ENCODE peak calls at places on chromosomes 4 and X, in five cellular contexts. P is GM23248, U is hepatocyte, Y is SJSA1, R is endodermal cell. O is an unnamed sample.

GRCh38 chr4:158146736-158147135 is 26.1 kb downstream of the GASK1B start:
- DNase-seq in U (no peak), R (no peak), P (no peak), Y (no peak), O (no peak)

GRCh38 chr4:189800545-189801088 is 140.1 kb upstream of the FRG1 start:
- DNase-seq in P (no peak), U (no peak), Y (no peak), R (no peak), O (no peak)

GRCh38 chrX:88613338-88613737 is 133.7 kb upstream of the CPXCR1 start:
- DNase-seq in P (peak; percentile 5), U (peak; percentile 74), Y (no peak), R (peak; percentile 57), O (no peak)

GRCh38 chrX:153556767-153557166 is 39.3 kb downstream of the ATP2B3 start:
- DNase-seq in U (no peak), R (no peak), P (no peak), Y (no peak), O (no peak)

GRCh38 chr4:150130953-150131352 is 52.7 kb downstream of the DCLK2 start:
- DNase-seq in R (no peak), U (no peak), Y (no peak), P (peak; percentile 82), O (no peak)

GRCh38 chrX:39855748-39856129 is 242.0 kb downstream of the BCOR start:
- DNase-seq in R (peak; percentile 76), U (peak; percentile 63), Y (peak; percentile 38), P (peak; percentile 62), O (no peak)

GRCh38 chr4:136706942-136707341 is 825.4 kb downstream of the PCDH18 start:
- DNase-seq in Y (no peak), U (no peak), P (no peak), R (no peak), O (no peak)

GRCh38 chr4:20217521-20217920 is 34.2 kb upstream of the SLIT2 start:
- DNase-seq in R (no peak), P (peak; percentile 40), Y (no peak), U (no peak), O (no peak)

GRCh38 chr4:185902654-185903053 is 90.7 kb upstream of the SORBS2 start:
- DNase-seq in U (no peak), P (peak; percentile 5), R (no peak), Y (no peak), O (no peak)

GRCh38 chr4:77617203-77617602 is 11.6 kb downstream of the CXCL13 start:
- DNase-seq in R (no peak), Y (no peak), P (peak; percentile 50), U (no peak), O (no peak)

GRCh38 chr4:156547439-156547838 is 424.2 kb downstream of the PDGFC start:
- DNase-seq in R (no peak), P (peak; percentile 93), Y (peak; percentile 67), U (peak; percentile 8), O (no peak)

GRCh38 chr4:8556341-8557150 is 23.6 kb upstream of the GPR78 start:
- DNase-seq in P (peak; percentile 46), R (no peak), U (no peak), Y (peak; percentile 85), O (no peak)

GRCh38 chr4:1564535-1565375 is 119.4 kb downstream of the FAM53A start:
- DNase-seq in U (no peak), Y (no peak), P (no peak), R (no peak), O (no peak)
- H3K27ac ChIP-seq in U (no peak overlapping the region), Y (no peak overlapping the region), P (no peak overlapping the region), R (no peak overlapping the region), O (no peak overlapping the region)

GRCh38 chrX:134544614-134545255 is 84.8 kb downstream of the HPRT1 start:
- DNase-seq in Y (no peak), R (peak; percentile 76), P (no peak), U (peak; percentile 32), O (no peak)

GRCh38 chrX:134545524-134545923 is 85.6 kb downstream of the HPRT1 start:
- DNase-seq in U (no peak), R (peak; percentile 60), P (no peak), Y (no peak), O (no peak)

GRCh38 chrX:134544189-134544588 is 84.2 kb downstream of the HPRT1 start:
- DNase-seq in P (peak; percentile 40), U (no peak), Y (no peak), R (no peak), O (no peak)

GRCh38 chrX:134542485-134542884 is 82.5 kb downstream of the HPRT1 start:
- DNase-seq in U (peak; percentile 33), R (peak; percentile 63), P (peak; percentile 52), Y (no peak), O (no peak)

GRCh38 chrX:134543201-134543797 is 83.3 kb downstream of the HPRT1 start:
- DNase-seq in P (no peak), R (no peak), Y (no peak), U (no peak), O (no peak)
- H3K27me3 ChIP-seq in P (no peaks in the 10 kb centered on the region), R (no peaks in the 10 kb centered on the region), Y (no peaks in the 10 kb centered on the region), U (no peaks in the 10 kb centered on the region), O (no peaks in the 10 kb centered on the region)

GRCh38 chr4:98148856-98149255 is 5.6 kb upstream of the STPG2 start:
- DNase-seq in R (no peak), U (no peak), Y (no peak), P (no peak), O (no peak)

GRCh38 chr4:98143001-98143899 is at the start of gene STPG2:
- DNase-seq in Y (peak; percentile 8), P (peak; percentile 95), R (peak; percentile 97), U (peak; percentile 96), O (peak; percentile 93)
- H3K4me3 ChIP-seq in Y (peak within 1 kb of the TSS; percentile 31), P (peak within 1 kb of the TSS; percentile 77), R (peak within 1 kb of the TSS; percentile 76), U (peak within 1 kb of the TSS; percentile 74), O (peak within 1 kb of the TSS; percentile 82)

GRCh38 chr4:173924561-173924960 is 358.9 kb downstream of the FBXO8 start:
- DNase-seq in P (no peak), U (no peak), Y (no peak), R (no peak), O (no peak)

GRCh38 chr4:173913496-173913895 is 370.0 kb downstream of the FBXO8 start:
- DNase-seq in P (no peak), R (no peak), Y (no peak), U (no peak), O (no peak)

GRCh38 chr4:173919861-173920260 is 363.6 kb downstream of the FBXO8 start:
- DNase-seq in P (no peak), U (no peak), Y (no peak), R (no peak), O (no peak)

GRCh38 chr4:173917255-173917960 is 366.1 kb downstream of the FBXO8 start:
- DNase-seq in U (no peak), Y (peak; percentile 12), R (no peak), P (peak; percentile 84), O (no peak)

DNA sequence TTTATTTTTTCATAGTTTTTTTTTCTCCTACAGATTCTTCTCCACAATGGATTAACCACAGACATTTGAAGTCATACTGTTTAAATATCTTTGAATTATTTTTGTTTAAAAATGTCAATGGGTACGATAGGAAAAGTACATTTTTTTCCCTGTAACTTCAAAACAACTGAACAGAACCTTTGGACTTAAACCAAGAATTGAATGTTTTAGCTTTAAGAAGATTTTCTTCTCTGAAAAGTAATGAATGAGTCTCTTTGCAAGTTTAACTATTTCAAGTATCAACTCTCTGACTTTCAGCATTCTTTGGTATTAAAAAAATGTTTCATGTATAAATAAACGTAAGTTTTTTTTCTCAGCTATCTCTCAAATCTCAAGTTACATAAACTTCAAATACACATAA is 364.3 kb downstream of the FBXO8 start:
- DNase-seq in Y (peak; percentile 4), R (no peak), U (no peak), P (no peak), O (no peak)
- H3K27ac ChIP-seq in Y (no peak overlapping the region), R (no peak overlapping the region), U (no peak overlapping the region), P (no peak overlapping the region), O (no peak overlapping the region)

DNA sequence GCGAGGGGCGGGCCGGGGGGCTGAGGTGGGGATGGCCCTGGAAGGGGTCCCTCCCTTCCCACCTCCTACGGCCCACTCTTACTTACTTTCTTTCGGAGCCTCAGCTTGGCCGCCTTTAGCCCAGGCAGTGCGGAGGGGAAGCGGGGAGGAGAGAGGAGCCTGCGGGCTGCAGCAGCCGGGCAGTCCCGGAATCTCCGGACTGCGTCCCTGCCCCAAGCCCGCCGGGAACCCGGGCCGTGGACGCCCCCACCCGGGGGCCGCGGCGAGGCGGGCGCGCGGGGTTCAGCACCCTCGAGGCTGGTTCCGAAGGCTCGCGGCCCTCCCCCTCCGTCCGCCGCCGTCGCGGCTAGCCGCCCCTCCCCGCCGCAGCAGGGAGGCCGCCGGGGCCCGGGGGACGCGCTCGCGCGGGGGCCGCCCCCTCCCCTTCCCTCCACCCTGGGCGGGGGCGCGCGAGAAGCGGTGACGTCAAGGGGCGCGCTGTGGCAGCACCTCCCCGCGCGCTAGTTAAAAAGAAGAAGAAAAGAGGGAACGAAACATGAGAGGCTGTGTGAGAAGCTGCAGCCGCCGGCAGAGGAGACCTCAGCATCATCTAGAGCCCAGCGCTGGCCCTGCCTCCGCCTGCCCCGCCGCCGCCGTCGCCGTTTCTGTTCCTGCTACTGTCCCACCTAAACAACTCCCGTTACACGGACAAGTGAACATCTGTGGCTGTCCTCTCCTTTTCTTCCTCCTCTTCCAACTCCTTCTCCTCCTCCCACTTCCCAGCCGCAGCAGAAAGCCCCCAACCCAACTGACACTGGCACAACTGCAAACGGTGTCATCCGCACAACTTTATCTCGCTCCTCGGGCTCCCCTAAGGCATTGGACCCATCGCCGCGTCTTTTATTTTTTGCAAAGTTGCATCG is at the start of gene HHIP:
- DNase-seq in Y (peak; percentile 65), P (peak; percentile 68), R (peak; percentile 83), U (peak; percentile 78), O (peak; percentile 27)
- H3K27me3 ChIP-seq in Y (no peaks in the 10 kb centered on the region), P (peaks cover 28% of the 10 kb centered on the region), R (peaks cover 51% of the 10 kb centered on the region), U (peaks cover 42% of the 10 kb centered on the region), O (peaks cover 68% of the 10 kb centered on the region)

DNA sequence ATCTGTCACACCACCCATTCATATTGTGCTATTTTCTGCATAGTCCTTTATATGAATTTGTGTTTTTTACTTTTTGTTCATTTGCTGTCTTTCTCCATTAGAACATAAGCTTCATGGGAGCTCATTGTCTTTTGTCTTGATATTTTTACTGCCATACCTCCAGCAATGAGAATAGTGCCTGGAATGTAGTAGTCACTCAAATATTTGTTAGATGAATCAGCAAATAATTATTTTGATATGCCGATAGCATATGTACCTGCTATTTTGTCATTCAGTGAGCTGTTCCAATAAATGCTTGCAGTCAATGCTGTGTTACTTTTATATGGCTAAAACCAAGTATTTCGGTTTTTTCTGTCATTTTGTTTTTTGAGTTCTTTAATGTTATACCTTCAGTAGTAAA is 43.5 kb upstream of the SLC25A31 start:
- DNase-seq in U (no peak), R (no peak), P (peak; percentile 11), Y (peak; percentile 44), O (no peak)
- H3K4me3 ChIP-seq in U (no peak overlapping the region), R (no peak overlapping the region), P (no peak overlapping the region), Y (no peak overlapping the region), O (no peak overlapping the region)

O was measured in left ventricle myocardium inferior.